ENCODE peak calls at places on chromosomes 7 and 10, in six cellular contexts. One of them, this sample, is unnamed.

GRCh38 chr10:75358835-75359421 is 42.6 kb downstream of the ZNF503 start:
- DNase-seq in lower lobe of right lung: no peak
- DNase-seq in neuronal stem cell: no peak
- DNase-seq in NT2/D1: no peak
- DNase-seq in fibroblast of lung: peak
- DNase-seq in heart left ventricle: no peak
- DNase-seq in this sample: no peak

GRCh38 chr7:30184804-30185487 is 50.2 kb downstream of the MTURN start:
- DNase-seq in lower lobe of right lung: no peak
- DNase-seq in neuronal stem cell: no peak
- DNase-seq in NT2/D1: no peak
- DNase-seq in fibroblast of lung: peak
- DNase-seq in heart left ventricle: peak
- DNase-seq in this sample: no peak

GRCh38 chr10:16116404-16117304 is 256.3 kb upstream of the MINDY3 start:
- DNase-seq in lower lobe of right lung: no peak
- DNase-seq in neuronal stem cell: no peak
- DNase-seq in NT2/D1: peak
- DNase-seq in fibroblast of lung: no peak
- DNase-seq in heart left ventricle: no peak
- DNase-seq in this sample: no peak

GRCh38 chr7:6578114-6579084 is 1.1 kb downstream of the ZDHHC4 start:
- DNase-seq in lower lobe of right lung: no peak
- DNase-seq in neuronal stem cell: no peak
- DNase-seq in NT2/D1: no peak
- DNase-seq in fibroblast of lung: peak
- DNase-seq in heart left ventricle: no peak
- DNase-seq in this sample: no peak

GRCh38 chr10:72061930-72062329 is 26.4 kb downstream of the SPOCK2 start:
- DNase-seq in lower lobe of right lung: no peak
- DNase-seq in neuronal stem cell: no peak
- DNase-seq in NT2/D1: no peak
- DNase-seq in fibroblast of lung: no peak
- DNase-seq in heart left ventricle: no peak
- DNase-seq in this sample: no peak

GRCh38 chr10:106011189-106011744 is 1153.2 kb downstream of the SORCS1 start:
- DNase-seq in lower lobe of right lung: no peak
- DNase-seq in neuronal stem cell: no peak
- DNase-seq in NT2/D1: no peak
- DNase-seq in fibroblast of lung: no peak
- DNase-seq in heart left ventricle: no peak
- DNase-seq in this sample: no peak

GRCh38 chr7:4738711-4739527 is 36.5 kb upstream of the AP5Z1 start:
- DNase-seq in lower lobe of right lung: no peak
- DNase-seq in neuronal stem cell: no peak
- DNase-seq in NT2/D1: no peak
- DNase-seq in fibroblast of lung: peak
- DNase-seq in heart left ventricle: peak
- DNase-seq in this sample: no peak

GRCh38 chr7:106256137-106256536 is 28.6 kb downstream of the NAMPT start:
- DNase-seq in lower lobe of right lung: no peak
- DNase-seq in neuronal stem cell: no peak
- DNase-seq in NT2/D1: no peak
- DNase-seq in fibroblast of lung: no peak
- DNase-seq in heart left ventricle: no peak
- DNase-seq in this sample: no peak

GRCh38 chr10:1552415-1552814 is 184.9 kb downstream of the ADARB2 start:
- DNase-seq in lower lobe of right lung: peak
- DNase-seq in neuronal stem cell: no peak
- DNase-seq in NT2/D1: no peak
- DNase-seq in fibroblast of lung: no peak
- DNase-seq in heart left ventricle: no peak
- DNase-seq in this sample: no peak

GRCh38 chr7:83732305-83732704 is 83.4 kb upstream of the SEMA3E start:
- DNase-seq in lower lobe of right lung: no peak
- DNase-seq in neuronal stem cell: no peak
- DNase-seq in NT2/D1: no peak
- DNase-seq in fibroblast of lung: peak
- DNase-seq in heart left ventricle: no peak
- DNase-seq in this sample: no peak

GRCh38 chr7:94064541-94065191 is 60.5 kb upstream of the BET1 start:
- DNase-seq in lower lobe of right lung: no peak
- DNase-seq in neuronal stem cell: no peak
- DNase-seq in NT2/D1: no peak
- DNase-seq in fibroblast of lung: peak
- DNase-seq in heart left ventricle: no peak
- DNase-seq in this sample: no peak

GRCh38 chr10:49093922-49094321 is 21.4 kb downstream of the VSTM4 start:
- DNase-seq in lower lobe of right lung: no peak
- DNase-seq in neuronal stem cell: no peak
- DNase-seq in NT2/D1: no peak
- DNase-seq in fibroblast of lung: no peak
- DNase-seq in heart left ventricle: no peak
- DNase-seq in this sample: peak

GRCh38 chr7:27181795-27182275 is 3.2 kb downstream of the HOXA11 start:
- DNase-seq in lower lobe of right lung: no peak
- DNase-seq in neuronal stem cell: no peak
- DNase-seq in NT2/D1: no peak
- DNase-seq in fibroblast of lung: no peak
- DNase-seq in heart left ventricle: no peak
- DNase-seq in this sample: peak

GRCh38 chr10:114304017-114304565 is 65.0 kb downstream of the VWA2 start:
- DNase-seq in lower lobe of right lung: peak
- DNase-seq in neuronal stem cell: peak
- DNase-seq in NT2/D1: peak
- DNase-seq in fibroblast of lung: peak
- DNase-seq in heart left ventricle: peak
- DNase-seq in this sample: peak

GRCh38 chr10:74081192-74081803 is 69.3 kb downstream of the AP3M1 start:
- DNase-seq in lower lobe of right lung: no peak
- DNase-seq in neuronal stem cell: peak
- DNase-seq in NT2/D1: peak
- DNase-seq in fibroblast of lung: peak
- DNase-seq in heart left ventricle: peak
- DNase-seq in this sample: no peak

GRCh38 chr7:111138196-111138569 is 47.3 kb downstream of the LRRN3 start:
- DNase-seq in lower lobe of right lung: peak
- DNase-seq in neuronal stem cell: no peak
- DNase-seq in NT2/D1: no peak
- DNase-seq in fibroblast of lung: peak
- DNase-seq in heart left ventricle: peak
- DNase-seq in this sample: peak

GRCh38 chr10:30188101-30188500 is 128.7 kb upstream of the JCAD start:
- DNase-seq in lower lobe of right lung: no peak
- DNase-seq in neuronal stem cell: no peak
- DNase-seq in NT2/D1: no peak
- DNase-seq in fibroblast of lung: peak
- DNase-seq in heart left ventricle: peak
- DNase-seq in this sample: no peak

GRCh38 chr10:97574374-97575100 is 2.0 kb downstream of the ANKRD2 start:
- DNase-seq in lower lobe of right lung: peak
- DNase-seq in neuronal stem cell: no peak
- DNase-seq in NT2/D1: peak
- DNase-seq in fibroblast of lung: peak
- DNase-seq in heart left ventricle: peak
- DNase-seq in this sample: peak

GRCh38 chr10:4708123-4708759 is 117.8 kb upstream of the AKR1E2 start:
- DNase-seq in lower lobe of right lung: no peak
- DNase-seq in neuronal stem cell: no peak
- DNase-seq in NT2/D1: peak
- DNase-seq in fibroblast of lung: no peak
- DNase-seq in heart left ventricle: no peak
- DNase-seq in this sample: no peak

GRCh38 chr10:132347211-132347930 is 15.4 kb downstream of the LRRC27 start:
- DNase-seq in lower lobe of right lung: no peak
- DNase-seq in neuronal stem cell: no peak
- DNase-seq in NT2/D1: no peak
- DNase-seq in fibroblast of lung: no peak
- DNase-seq in heart left ventricle: no peak
- DNase-seq in this sample: no peak

GRCh38 chr7:34158311-34158710 is 253.0 kb downstream of the BMPER start:
- DNase-seq in lower lobe of right lung: no peak
- DNase-seq in neuronal stem cell: no peak
- DNase-seq in NT2/D1: no peak
- DNase-seq in fibroblast of lung: no peak
- DNase-seq in heart left ventricle: no peak
- DNase-seq in this sample: no peak

GRCh38 chr7:148397056-148397455 is 193.5 kb upstream of the C7orf33 start:
- DNase-seq in lower lobe of right lung: no peak
- DNase-seq in neuronal stem cell: no peak
- DNase-seq in NT2/D1: no peak
- DNase-seq in fibroblast of lung: no peak
- DNase-seq in heart left ventricle: no peak
- DNase-seq in this sample: no peak

GRCh38 chr7:148397555-148397954 is 193.0 kb upstream of the C7orf33 start:
- DNase-seq in lower lobe of right lung: no peak
- DNase-seq in neuronal stem cell: no peak
- DNase-seq in NT2/D1: no peak
- DNase-seq in fibroblast of lung: no peak
- DNase-seq in heart left ventricle: no peak
- DNase-seq in this sample: no peak

GRCh38 chr7:148400101-148400500 is 190.5 kb upstream of the C7orf33 start:
- DNase-seq in lower lobe of right lung: no peak
- DNase-seq in neuronal stem cell: no peak
- DNase-seq in NT2/D1: no peak
- DNase-seq in fibroblast of lung: no peak
- DNase-seq in heart left ventricle: no peak
- DNase-seq in this sample: no peak

GRCh38 chr7:148397985-148398384 is 192.6 kb upstream of the C7orf33 start:
- DNase-seq in lower lobe of right lung: no peak
- DNase-seq in neuronal stem cell: no peak
- DNase-seq in NT2/D1: no peak
- DNase-seq in fibroblast of lung: no peak
- DNase-seq in heart left ventricle: no peak
- DNase-seq in this sample: no peak

DNA sequence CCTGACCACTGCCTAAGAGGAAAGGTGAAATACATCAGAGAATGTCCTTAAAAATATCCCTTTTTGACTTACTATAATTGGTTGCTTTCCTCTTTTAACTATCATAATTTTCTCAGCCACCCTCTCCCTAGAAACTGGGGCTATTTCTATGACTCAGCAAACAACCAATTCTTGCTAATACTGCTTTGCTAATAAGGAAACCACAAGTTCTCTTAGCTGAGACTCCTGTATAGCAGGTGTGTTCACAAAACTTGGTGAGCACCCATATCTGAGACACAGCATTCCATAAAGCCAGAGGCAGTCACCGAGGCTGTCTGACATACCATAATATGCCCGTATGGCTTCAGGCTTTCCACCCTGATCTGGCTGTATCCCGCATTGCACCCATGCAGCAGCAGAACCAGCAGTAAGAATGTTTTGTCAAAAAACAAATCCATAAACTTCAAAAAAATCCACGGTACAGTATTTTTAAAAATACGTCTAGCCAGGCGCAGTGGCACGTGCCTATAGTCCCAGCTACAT is 191.7 kb upstream of the C7orf33 start:
- DNase-seq in lower lobe of right lung: no peak
- DNase-seq in neuronal stem cell: no peak
- DNase-seq in NT2/D1: no peak
- DNase-seq in fibroblast of lung: no peak
- DNase-seq in heart left ventricle: no peak
- DNase-seq in this sample: no peak
- H3K4me3 ChIP-seq in lower lobe of right lung: no peak
- H3K4me3 ChIP-seq in neuronal stem cell: no peak
- H3K4me3 ChIP-seq in NT2/D1: no peak
- H3K4me3 ChIP-seq in fibroblast of lung: no peak
- H3K4me3 ChIP-seq in heart left ventricle: no peak
- H3K4me3 ChIP-seq in this sample: no peak

GRCh38 chr10:60778214-60778977 is at the start of gene CDK1:
- DNase-seq in lower lobe of right lung: peak
- DNase-seq in neuronal stem cell: peak
- DNase-seq in NT2/D1: peak
- DNase-seq in fibroblast of lung: peak
- DNase-seq in heart left ventricle: peak
- DNase-seq in this sample: peak

GRCh38 chr10:60778978-60779668 is 845 bp downstream of the CDK1 start:
- DNase-seq in lower lobe of right lung: no peak
- DNase-seq in neuronal stem cell: no peak
- DNase-seq in NT2/D1: no peak
- DNase-seq in fibroblast of lung: peak
- DNase-seq in heart left ventricle: no peak
- DNase-seq in this sample: no peak

GRCh38 chr10:60781678-60782077 is 3.4 kb downstream of the CDK1 start:
- DNase-seq in lower lobe of right lung: no peak
- DNase-seq in neuronal stem cell: no peak
- DNase-seq in NT2/D1: no peak
- DNase-seq in fibroblast of lung: no peak
- DNase-seq in heart left ventricle: no peak
- DNase-seq in this sample: no peak

DNA sequence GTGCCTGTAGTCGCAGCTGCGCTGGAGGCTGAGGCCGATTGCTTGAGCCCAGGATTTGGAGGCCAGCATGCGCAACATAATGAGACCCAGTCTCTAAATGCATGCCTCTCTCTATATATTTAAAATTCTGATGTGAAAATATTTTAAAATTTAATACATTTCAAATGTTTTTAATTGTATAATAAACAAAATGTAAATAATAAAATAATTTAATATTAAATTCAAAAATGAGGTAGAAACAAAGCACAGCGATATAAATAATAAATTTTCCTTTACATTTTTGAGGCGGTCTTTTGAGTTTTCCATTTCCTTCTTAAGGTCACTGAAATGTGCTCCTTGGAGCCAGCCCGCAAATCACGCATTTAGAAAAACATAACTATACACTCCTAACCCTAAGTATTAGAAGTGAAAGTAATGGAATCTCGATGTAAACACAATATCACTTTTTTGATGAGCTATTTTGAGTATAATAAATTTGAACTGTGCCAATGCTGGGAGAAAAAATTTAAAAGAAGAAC is 523 bp upstream of the CDK1 start:
- DNase-seq in lower lobe of right lung: no peak
- DNase-seq in neuronal stem cell: no peak
- DNase-seq in NT2/D1: no peak
- DNase-seq in fibroblast of lung: no peak
- DNase-seq in heart left ventricle: no peak
- DNase-seq in this sample: no peak
- H3K4me3 ChIP-seq in lower lobe of right lung: peak
- H3K4me3 ChIP-seq in neuronal stem cell: no peak
- H3K4me3 ChIP-seq in NT2/D1: peak
- H3K4me3 ChIP-seq in fibroblast of lung: peak
- H3K4me3 ChIP-seq in heart left ventricle: peak
- H3K4me3 ChIP-seq in this sample: peak

DNA sequence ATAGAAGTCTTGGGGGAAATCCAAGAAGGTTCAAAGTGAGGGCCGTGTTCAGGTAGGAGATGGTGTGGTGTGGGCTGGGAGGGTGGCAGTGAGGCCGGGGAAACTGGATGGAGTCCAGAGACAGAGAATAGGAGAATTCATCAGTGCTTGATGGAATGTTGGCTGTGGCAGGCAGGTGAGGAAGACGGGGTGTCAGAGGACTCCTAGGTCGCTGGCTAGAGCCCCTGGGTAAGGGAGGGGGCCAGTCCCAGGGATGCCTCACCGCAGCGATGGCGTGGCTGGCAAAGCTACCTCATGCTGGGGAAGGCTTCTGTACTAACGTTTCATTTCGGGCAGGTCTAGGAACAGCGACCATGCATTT is 373.0 kb downstream of the RPS24 start:
- DNase-seq in lower lobe of right lung: no peak
- DNase-seq in neuronal stem cell: no peak
- DNase-seq in NT2/D1: no peak
- DNase-seq in fibroblast of lung: no peak
- DNase-seq in heart left ventricle: no peak
- DNase-seq in this sample: no peak
- H3K4me3 ChIP-seq in lower lobe of right lung: peak
- H3K4me3 ChIP-seq in neuronal stem cell: peak
- H3K4me3 ChIP-seq in NT2/D1: peak
- H3K4me3 ChIP-seq in fibroblast of lung: no peak
- H3K4me3 ChIP-seq in heart left ventricle: peak
- H3K4me3 ChIP-seq in this sample: peak

GRCh38 chr10:125003146-125003900 is 61.4 kb downstream of the ZRANB1 start:
- DNase-seq in lower lobe of right lung: peak
- DNase-seq in neuronal stem cell: no peak
- DNase-seq in NT2/D1: no peak
- DNase-seq in fibroblast of lung: no peak
- DNase-seq in heart left ventricle: peak
- DNase-seq in this sample: no peak
- H3K4me3 ChIP-seq in lower lobe of right lung: no peak
- H3K4me3 ChIP-seq in neuronal stem cell: no peak
- H3K4me3 ChIP-seq in NT2/D1: no peak
- H3K4me3 ChIP-seq in fibroblast of lung: no peak
- H3K4me3 ChIP-seq in heart left ventricle: no peak
- H3K4me3 ChIP-seq in this sample: no peak